ENCODE peak calls at places on chromosome 15, in nine cellular contexts. A, N, F, J, Q, M, Z, E and P are unnamed samples.

GRCh38 chr15:45795487-45796069 is 160.7 kb downstream of the SQOR start:
- DNase-seq in F (peak; percentile 41), E (peak; percentile 75), Q (peak; percentile 47), J (peak; percentile 27), N (peak; percentile 46), M (no peak), Z (no peak), A (peak; percentile 39), P (peak; percentile 74)

GRCh38 chr15:55267401-55268053 is 22.1 kb downstream of the RAB27A start:
- DNase-seq in Q (peak; percentile 66), J (no peak), E (no peak), Z (peak; percentile 47), N (no peak), M (peak; percentile 72), A (no peak), F (peak; percentile 15), P (no peak)

GRCh38 chr15:38021259-38021658 is 86.8 kb downstream of the TMCO5A start:
- DNase-seq in N (no peak), E (no peak), M (no peak), J (no peak), F (no peak), Q (no peak), Z (no peak), A (no peak), P (no peak)

GRCh38 chr15:68528891-68529290 is 49.9 kb upstream of the CORO2B start:
- DNase-seq in E (no peak), F (no peak), M (no peak), J (no peak), N (no peak), Z (no peak), A (no peak), Q (peak; percentile 36), P (peak; percentile 52)

GRCh38 chr15:59294961-59295741 is 77.5 kb downstream of the MYO1E start:
- DNase-seq in N (peak; percentile 64), E (peak; percentile 96), F (peak; percentile 94), A (no peak), M (no peak), Q (peak; percentile 78), Z (no peak), J (no peak), P (peak; percentile 90)

GRCh38 chr15:101013769-101014223 is 94.6 kb downstream of the LRRK1 start:
- DNase-seq in Q (no peak), A (no peak), E (no peak), F (no peak), Z (no peak), M (no peak), N (no peak), J (no peak), P (no peak)

GRCh38 chr15:31869640-31870335 is 160.5 kb upstream of the CHRNA7 start:
- DNase-seq in M (no peak), Q (no peak), A (no peak), N (no peak), F (no peak), Z (no peak), J (peak; percentile 54), E (peak; percentile 8), P (no peak)

GRCh38 chr15:40103864-40104271 is 4.8 kb downstream of the BMF start:
- DNase-seq in N (no peak), Q (no peak), M (no peak), A (peak; percentile 90), J (peak; percentile 40), Z (no peak), F (peak; percentile 63), E (no peak), P (no peak)

GRCh38 chr15:69735126-69735525 is 282.5 kb downstream of the RPLP1 start:
- DNase-seq in J (no peak), F (peak; percentile 87), M (no peak), E (peak; percentile 26), Z (no peak), N (no peak), Q (no peak), A (no peak), P (no peak)

GRCh38 chr15:70062321-70062956 is 35.3 kb downstream of the TLE3 start:
- DNase-seq in Q (peak; percentile 37), A (peak; percentile 86), E (peak; percentile 92), N (no peak), F (peak; percentile 97), Z (no peak), J (peak; percentile 31), M (no peak), P (peak; percentile 32)

GRCh38 chr15:88398011-88398410 is 69.2 kb downstream of the MRPL46 start:
- DNase-seq in J (no peak), M (no peak), A (no peak), Q (no peak), E (no peak), F (no peak), Z (no peak), N (no peak), P (no peak)

GRCh38 chr15:72369964-72370363 is 5.8 kb downstream of the HEXA start:
- DNase-seq in A (no peak), F (no peak), J (no peak), E (peak; percentile 56), M (no peak), Z (no peak), Q (no peak), N (no peak), P (no peak)

GRCh38 chr15:68177747-68178146 is 27.4 kb downstream of the CALML4 start:
- DNase-seq in F (peak; percentile 78), Z (no peak), N (no peak), M (no peak), E (no peak), A (no peak), Q (no peak), J (no peak), P (no peak)

GRCh38 chr15:92405942-92406341 is 12.3 kb downstream of the ST8SIA2 start:
- DNase-seq in N (no peak), A (no peak), M (no peak), E (no peak), J (no peak), Q (no peak), Z (no peak), F (no peak), P (no peak)